ENCODE peak calls at places on chromosomes 12 and 14, in six cellular contexts. B is breast epithelium; Y is CD8-positive, alpha-beta T cell; T is Peyer's patch; Z is right lobe of liver; P is Caco-2. X is an unnamed sample.

GRCh38 chr12:74747305-74747704 is 209.7 kb downstream of the ATXN7L3B start:
- DNase-seq in B (no peak), Y (no peak), T (no peak), Z (no peak), P (no peak), X (no peak)

GRCh38 chr14:39417014-39417413 is 15.2 kb downstream of the FBXO33 start:
- DNase-seq in B (no peak), Y (no peak), T (no peak), Z (no peak), P (peak; percentile 46), X (no peak)

GRCh38 chr12:132398386-132398991 is 69.1 kb upstream of the GALNT9 start:
- DNase-seq in B (no peak), Y (no peak), T (no peak), Z (no peak), P (no peak), X (peak; percentile 39)

GRCh38 chr12:49541140-49541861 is 2.5 kb downstream of the KCNH3 start:
- DNase-seq in B (no peak), Y (no peak), T (no peak), Z (no peak), P (no peak), X (no peak)

GRCh38 chr12:4562034-4562657 is at the start of gene DYRK4:
- DNase-seq in B (peak; percentile 32), Y (no peak), T (peak; percentile 89), Z (peak; percentile 84), P (peak; percentile 94), X (peak; percentile 76)

GRCh38 chr14:77906446-77906845 is 106.5 kb downstream of the ADCK1 start:
- DNase-seq in B (no peak), Y (no peak), T (no peak), Z (no peak), P (no peak), X (no peak)

GRCh38 chr12:131943389-131943788 is 6.4 kb upstream of the EP400 start:
- DNase-seq in B (no peak), Y (no peak), T (no peak), Z (no peak), P (no peak), X (no peak)

GRCh38 chr12:49951411-49952105 is 1.0 kb downstream of the AQP2 start:
- DNase-seq in B (no peak), Y (no peak), T (peak; percentile 21), Z (peak; percentile 28), P (no peak), X (no peak)

GRCh38 chr14:104346112-104346462 is 207.7 kb downstream of the KIF26A start:
- DNase-seq in B (no peak), Y (no peak), T (peak; percentile 37), Z (peak; percentile 36), P (no peak), X (no peak)

GRCh38 chr12:123445388-123446344 is 9.2 kb upstream of the RILPL2 start:
- DNase-seq in B (no peak), Y (no peak), T (no peak), Z (no peak), P (no peak), X (no peak)

GRCh38 chr14:101781240-101782061 is 19.9 kb downstream of the PPP2R5C start:
- DNase-seq in B (no peak), Y (no peak), T (no peak), Z (no peak), P (no peak), X (no peak)

GRCh38 chr14:55052259-55052930 is 948 bp downstream of the MAPK1IP1L start:
- DNase-seq in B (no peak), Y (no peak), T (no peak), Z (no peak), P (no peak), X (no peak)

GRCh38 chr12:106342397-106343212 is 14.9 kb upstream of the POLR3B start:
- DNase-seq in B (peak; percentile 57), Y (no peak), T (no peak), Z (peak; percentile 54), P (no peak), X (peak; percentile 92)

GRCh38 chr12:7628401-7628961 is 37.2 kb downstream of the APOBEC1 start:
- DNase-seq in B (no peak), Y (no peak), T (no peak), Z (no peak), P (no peak), X (peak; percentile 45)

GRCh38 chr12:68695454-68695853 is 8.7 kb downstream of the NUP107 start:
- DNase-seq in B (no peak), Y (no peak), T (no peak), Z (no peak), P (no peak), X (no peak)

GRCh38 chr14:104375551-104376201 is 203.9 kb upstream of the C14orf180 start:
- DNase-seq in B (no peak), Y (no peak), T (no peak), Z (no peak), P (no peak), X (no peak)

GRCh38 chr12:19641235-19642080 is 202.2 kb downstream of the AEBP2 start:
- DNase-seq in B (no peak), Y (no peak), T (no peak), Z (no peak), P (no peak), X (no peak)

GRCh38 chr14:58307597-58308316 is 9.4 kb downstream of the ARID4A start:
- DNase-seq in B (no peak), Y (no peak), T (no peak), Z (no peak), P (no peak), X (no peak)

GRCh38 chr12:120093592-120094355 is 22.8 kb downstream of the RAB35 start:
- DNase-seq in B (no peak), Y (no peak), T (peak; percentile 44), Z (peak; percentile 46), P (no peak), X (no peak)

GRCh38 chr14:50677527-50678063 is 9.5 kb upstream of the SAV1 start:
- DNase-seq in B (peak; percentile 59), Y (no peak), T (no peak), Z (no peak), P (no peak), X (no peak)

GRCh38 chr12:92369061-92369460 is 223.4 kb upstream of the BTG1 start:
- DNase-seq in B (no peak), Y (no peak), T (no peak), Z (no peak), P (no peak), X (no peak)

GRCh38 chr12:62632521-62632920 is 165.9 kb downstream of the MON2 start:
- DNase-seq in B (peak; percentile 31), Y (no peak), T (peak; percentile 54), Z (peak; percentile 73), P (no peak), X (peak; percentile 71)

GRCh38 chr12:14373202-14373601 is 7.7 kb downstream of the ATF7IP start:
- DNase-seq in B (no peak), Y (no peak), T (no peak), Z (no peak), P (no peak), X (no peak)

GRCh38 chr12:3353621-3354020 is 137.4 kb upstream of the PRMT8 start:
- DNase-seq in B (no peak), Y (no peak), T (no peak), Z (no peak), P (no peak), X (no peak)

DNA sequence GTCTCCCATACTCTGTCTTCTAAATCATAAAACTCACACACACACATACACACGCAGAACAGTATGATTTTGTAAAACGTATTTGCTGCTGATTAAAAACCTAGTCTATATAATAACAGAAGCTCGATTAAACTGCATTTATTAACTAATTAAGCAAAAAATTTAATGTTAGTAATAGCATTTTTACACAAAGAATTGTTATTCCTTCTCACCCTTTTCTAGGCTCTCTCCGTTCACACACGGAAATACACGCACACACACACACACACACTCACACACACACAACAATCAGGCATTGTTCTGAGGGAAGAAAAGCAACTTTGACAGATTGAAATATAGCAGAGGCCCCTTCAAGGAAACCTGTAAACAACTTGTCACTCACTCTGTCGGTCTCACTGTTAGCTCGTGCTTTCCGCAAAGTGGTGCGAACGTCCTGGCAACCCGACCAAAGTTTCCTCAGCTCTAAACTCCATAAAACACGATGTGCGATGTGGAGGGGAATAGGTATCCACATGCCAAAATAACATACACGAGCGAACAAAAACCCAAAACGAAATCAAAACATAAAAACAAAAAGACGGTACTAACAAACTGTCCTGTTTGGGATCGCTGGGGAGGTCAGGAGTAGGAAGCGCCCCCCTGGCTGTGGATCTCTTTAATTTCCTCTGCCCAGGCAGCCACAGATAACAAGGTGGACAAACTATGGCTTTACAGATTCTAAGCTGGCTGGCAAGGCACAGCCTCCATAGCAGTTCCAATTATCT is 723 bp upstream of the SOX5 start:
- DNase-seq in B (no peak), Y (no peak), T (no peak), Z (peak; percentile 50), P (peak; percentile 37), X (no peak)
- H3K4me3 ChIP-seq in B (peak overlapping the region; percentile 64), Y (no peak overlapping the region), T (peak overlapping the region; percentile 3), Z (peak overlapping the region; percentile 21), P (peak overlapping the region; percentile 48), X (peak overlapping the region; percentile 57)

DNA sequence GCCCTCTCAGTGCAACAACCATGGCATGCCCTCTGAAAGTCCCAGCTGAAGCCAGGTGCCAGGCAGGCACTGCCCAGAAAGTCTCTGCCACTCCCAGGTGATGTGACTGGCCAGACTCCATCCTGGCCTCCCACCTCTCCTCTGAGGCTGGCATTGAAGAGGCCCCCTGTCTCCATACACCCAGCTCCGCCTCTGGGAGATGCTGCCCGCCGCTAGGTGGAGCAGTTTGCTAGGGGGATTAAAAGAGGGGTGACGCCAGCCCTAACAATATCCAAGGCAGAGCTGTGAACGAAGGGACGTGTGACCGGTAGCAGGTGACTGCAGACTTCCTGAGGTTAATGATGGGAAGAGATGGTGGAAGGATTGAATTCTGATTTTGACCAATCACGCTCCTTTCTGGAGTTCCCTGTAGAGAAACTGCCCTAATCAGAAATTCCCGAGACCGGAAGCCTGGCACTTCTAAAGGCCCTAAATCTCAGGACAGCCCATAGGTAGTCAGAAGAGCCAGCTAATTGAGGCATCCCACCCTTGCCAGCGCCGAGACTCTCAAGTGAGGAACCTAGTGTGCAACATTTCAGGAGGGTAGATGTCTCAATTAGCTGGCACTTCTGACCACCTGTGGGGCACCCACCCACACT is 8.3 kb upstream of the PLEK2 start:
- DNase-seq in B (no peak), Y (no peak), T (peak; percentile 72), Z (no peak), P (peak; percentile 36), X (peak; percentile 70)
- TF ChIP-seq CTCF in B (no peak), Y (peak; percentile 26), T (no peak), Z (peak; percentile 43), P (peak; percentile 20), X (peak; percentile 45)

DNA sequence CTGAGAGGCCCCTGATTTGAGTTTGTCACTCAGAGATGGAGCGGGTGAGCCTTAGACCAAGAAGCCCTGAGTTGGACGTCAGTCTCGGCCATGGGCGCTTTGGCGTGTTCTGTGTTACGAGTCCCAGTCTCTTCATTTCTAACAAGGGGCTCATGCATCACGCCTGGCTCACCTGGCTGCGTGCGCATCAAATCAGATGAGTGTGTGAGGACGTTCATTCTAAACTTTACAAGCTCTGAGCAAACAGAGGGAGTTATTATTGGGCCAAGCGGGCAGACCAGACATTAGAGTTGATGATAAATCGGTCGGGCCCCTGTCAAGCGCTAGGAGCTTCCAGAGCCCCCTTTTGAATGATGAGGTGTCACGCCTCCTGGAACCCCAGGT is 117.2 kb downstream of the CALM1 start:
- DNase-seq in B (no peak), Y (no peak), T (no peak), Z (no peak), P (peak; percentile 43), X (no peak)
- H3K4me1 ChIP-seq in B (peaks cover 17% of the 10 kb centered on the region), Y (no peaks in the 10 kb centered on the region), T (peaks cover 71% of the 10 kb centered on the region), Z (no peaks in the 10 kb centered on the region), P (peaks cover 98% of the 10 kb centered on the region), X (peaks cover 21% of the 10 kb centered on the region)

DNA sequence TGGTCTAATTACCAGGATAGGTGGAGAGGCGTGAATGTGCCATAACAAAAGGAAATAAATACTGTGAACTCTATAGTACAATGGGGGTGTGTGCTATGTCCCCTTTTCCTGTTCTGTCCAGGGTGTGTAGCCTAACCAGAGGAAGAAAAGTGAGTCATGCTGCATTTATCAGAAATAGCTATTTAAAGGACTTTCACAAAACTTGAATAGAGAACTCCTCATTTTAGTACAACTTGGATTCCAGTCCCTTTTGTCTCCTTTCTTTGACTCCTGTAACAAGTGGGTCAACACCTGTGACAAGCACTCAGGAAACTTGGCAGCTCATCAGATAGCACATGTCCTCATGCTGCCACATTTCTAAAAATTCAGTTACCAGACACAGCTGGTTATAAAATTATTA is 123.4 kb downstream of the CCDC91 start:
- DNase-seq in B (no peak), Y (no peak), T (no peak), Z (no peak), P (no peak), X (no peak)
- H3K4me3 ChIP-seq in B (no peak overlapping the region), Y (no peak overlapping the region), T (no peak overlapping the region), Z (no peak overlapping the region), P (no peak overlapping the region), X (no peak overlapping the region)

X was measured in psoas muscle.